ENCODE peak calls at places on chromosomes 2 and 18, in six cellular contexts. One of them, this sample, is unnamed.

GRCh38 chr2:38560092-38560491 is 42.6 kb downstream of the HNRNPLL start:
- DNase-seq in HCEC 1CT: no peak
- DNase-seq in stimulated activated CD8-positive, alpha-beta memory T cell treated with anti-CD3 and anti-CD28 coated beads, Interleukin-2, amount 100 ng/mL, for 48 hours: no peak
- DNase-seq in HS-5: no peak
- DNase-seq in HuH-7: no peak
- DNase-seq in activated naive CD8-positive, alpha-beta T cell treated with anti-CD3 and anti-CD28 coated beads, Interleukin-2, amount 50 U/mL, for 24 hours: no peak
- DNase-seq in this sample: no peak

GRCh38 chr18:34023471-34023870 is 201.2 kb downstream of the NOL4 start:
- DNase-seq in HCEC 1CT: no peak
- DNase-seq in stimulated activated CD8-positive, alpha-beta memory T cell treated with anti-CD3 and anti-CD28 coated beads, Interleukin-2, amount 100 ng/mL, for 48 hours: no peak
- DNase-seq in HS-5: peak
- DNase-seq in HuH-7: no peak
- DNase-seq in activated naive CD8-positive, alpha-beta T cell treated with anti-CD3 and anti-CD28 coated beads, Interleukin-2, amount 50 U/mL, for 24 hours: no peak
- DNase-seq in this sample: no peak

GRCh38 chr2:195331124-195331523 is 325.9 kb upstream of the SLC39A10 start:
- DNase-seq in HCEC 1CT: no peak
- DNase-seq in stimulated activated CD8-positive, alpha-beta memory T cell treated with anti-CD3 and anti-CD28 coated beads, Interleukin-2, amount 100 ng/mL, for 48 hours: no peak
- DNase-seq in HS-5: no peak
- DNase-seq in HuH-7: no peak
- DNase-seq in activated naive CD8-positive, alpha-beta T cell treated with anti-CD3 and anti-CD28 coated beads, Interleukin-2, amount 50 U/mL, for 24 hours: no peak
- DNase-seq in this sample: no peak

GRCh38 chr2:83069724-83070123 is 1389.4 kb downstream of the SUCLG1 start:
- DNase-seq in HCEC 1CT: peak
- DNase-seq in stimulated activated CD8-positive, alpha-beta memory T cell treated with anti-CD3 and anti-CD28 coated beads, Interleukin-2, amount 100 ng/mL, for 48 hours: no peak
- DNase-seq in HS-5: no peak
- DNase-seq in HuH-7: no peak
- DNase-seq in activated naive CD8-positive, alpha-beta T cell treated with anti-CD3 and anti-CD28 coated beads, Interleukin-2, amount 50 U/mL, for 24 hours: no peak
- DNase-seq in this sample: peak

GRCh38 chr2:101401906-101402305 is 14.6 kb upstream of the CREG2 start:
- DNase-seq in HCEC 1CT: no peak
- DNase-seq in stimulated activated CD8-positive, alpha-beta memory T cell treated with anti-CD3 and anti-CD28 coated beads, Interleukin-2, amount 100 ng/mL, for 48 hours: no peak
- DNase-seq in HS-5: no peak
- DNase-seq in HuH-7: peak
- DNase-seq in activated naive CD8-positive, alpha-beta T cell treated with anti-CD3 and anti-CD28 coated beads, Interleukin-2, amount 50 U/mL, for 24 hours: no peak
- DNase-seq in this sample: no peak

GRCh38 chr2:121147766-121148165 is 137.2 kb downstream of the TFCP2L1 start:
- DNase-seq in HCEC 1CT: no peak
- DNase-seq in stimulated activated CD8-positive, alpha-beta memory T cell treated with anti-CD3 and anti-CD28 coated beads, Interleukin-2, amount 100 ng/mL, for 48 hours: no peak
- DNase-seq in HS-5: no peak
- DNase-seq in HuH-7: no peak
- DNase-seq in activated naive CD8-positive, alpha-beta T cell treated with anti-CD3 and anti-CD28 coated beads, Interleukin-2, amount 50 U/mL, for 24 hours: no peak
- DNase-seq in this sample: no peak

GRCh38 chr2:27202829-27203228 is 9.0 kb upstream of the ATRAID start:
- DNase-seq in HCEC 1CT: no peak
- DNase-seq in stimulated activated CD8-positive, alpha-beta memory T cell treated with anti-CD3 and anti-CD28 coated beads, Interleukin-2, amount 100 ng/mL, for 48 hours: no peak
- DNase-seq in HS-5: no peak
- DNase-seq in HuH-7: no peak
- DNase-seq in activated naive CD8-positive, alpha-beta T cell treated with anti-CD3 and anti-CD28 coated beads, Interleukin-2, amount 50 U/mL, for 24 hours: no peak
- DNase-seq in this sample: no peak

GRCh38 chr18:27843783-27844415 is 333.0 kb downstream of the CDH2 start:
- DNase-seq in HCEC 1CT: peak
- DNase-seq in stimulated activated CD8-positive, alpha-beta memory T cell treated with anti-CD3 and anti-CD28 coated beads, Interleukin-2, amount 100 ng/mL, for 48 hours: no peak
- DNase-seq in HS-5: peak
- DNase-seq in HuH-7: no peak
- DNase-seq in activated naive CD8-positive, alpha-beta T cell treated with anti-CD3 and anti-CD28 coated beads, Interleukin-2, amount 50 U/mL, for 24 hours: no peak
- DNase-seq in this sample: no peak

GRCh38 chr2:237859082-237859433 is 365 bp upstream of the RAMP1 start:
- DNase-seq in HCEC 1CT: no peak
- DNase-seq in stimulated activated CD8-positive, alpha-beta memory T cell treated with anti-CD3 and anti-CD28 coated beads, Interleukin-2, amount 100 ng/mL, for 48 hours: no peak
- DNase-seq in HS-5: no peak
- DNase-seq in HuH-7: no peak
- DNase-seq in activated naive CD8-positive, alpha-beta T cell treated with anti-CD3 and anti-CD28 coated beads, Interleukin-2, amount 50 U/mL, for 24 hours: no peak
- DNase-seq in this sample: no peak

GRCh38 chr2:105398522-105399206 is at the start of gene FHL2:
- DNase-seq in HCEC 1CT: peak
- DNase-seq in stimulated activated CD8-positive, alpha-beta memory T cell treated with anti-CD3 and anti-CD28 coated beads, Interleukin-2, amount 100 ng/mL, for 48 hours: peak
- DNase-seq in HS-5: no peak
- DNase-seq in HuH-7: peak
- DNase-seq in activated naive CD8-positive, alpha-beta T cell treated with anti-CD3 and anti-CD28 coated beads, Interleukin-2, amount 50 U/mL, for 24 hours: peak
- DNase-seq in this sample: peak

GRCh38 chr2:16070648-16070971 is 130.3 kb downstream of the MYCN start:
- DNase-seq in HCEC 1CT: no peak
- DNase-seq in stimulated activated CD8-positive, alpha-beta memory T cell treated with anti-CD3 and anti-CD28 coated beads, Interleukin-2, amount 100 ng/mL, for 48 hours: no peak
- DNase-seq in HS-5: no peak
- DNase-seq in HuH-7: no peak
- DNase-seq in activated naive CD8-positive, alpha-beta T cell treated with anti-CD3 and anti-CD28 coated beads, Interleukin-2, amount 50 U/mL, for 24 hours: no peak
- DNase-seq in this sample: no peak

GRCh38 chr2:159497256-159497655 is 119.1 kb downstream of the BAZ2B start:
- DNase-seq in HCEC 1CT: peak
- DNase-seq in stimulated activated CD8-positive, alpha-beta memory T cell treated with anti-CD3 and anti-CD28 coated beads, Interleukin-2, amount 100 ng/mL, for 48 hours: no peak
- DNase-seq in HS-5: peak
- DNase-seq in HuH-7: peak
- DNase-seq in activated naive CD8-positive, alpha-beta T cell treated with anti-CD3 and anti-CD28 coated beads, Interleukin-2, amount 50 U/mL, for 24 hours: no peak
- DNase-seq in this sample: no peak

GRCh38 chr18:25133879-25134278 is 218.1 kb downstream of the ZNF521 start:
- DNase-seq in HCEC 1CT: no peak
- DNase-seq in stimulated activated CD8-positive, alpha-beta memory T cell treated with anti-CD3 and anti-CD28 coated beads, Interleukin-2, amount 100 ng/mL, for 48 hours: no peak
- DNase-seq in HS-5: no peak
- DNase-seq in HuH-7: no peak
- DNase-seq in activated naive CD8-positive, alpha-beta T cell treated with anti-CD3 and anti-CD28 coated beads, Interleukin-2, amount 50 U/mL, for 24 hours: no peak
- DNase-seq in this sample: no peak

GRCh38 chr2:173415663-173416469 is 61.2 kb downstream of the CDCA7 start:
- DNase-seq in HCEC 1CT: no peak
- DNase-seq in stimulated activated CD8-positive, alpha-beta memory T cell treated with anti-CD3 and anti-CD28 coated beads, Interleukin-2, amount 100 ng/mL, for 48 hours: no peak
- DNase-seq in HS-5: no peak
- DNase-seq in HuH-7: no peak
- DNase-seq in activated naive CD8-positive, alpha-beta T cell treated with anti-CD3 and anti-CD28 coated beads, Interleukin-2, amount 50 U/mL, for 24 hours: no peak
- DNase-seq in this sample: no peak

GRCh38 chr2:96912356-96913116 is 42.7 kb upstream of the SEMA4C start:
- DNase-seq in HCEC 1CT: no peak
- DNase-seq in stimulated activated CD8-positive, alpha-beta memory T cell treated with anti-CD3 and anti-CD28 coated beads, Interleukin-2, amount 100 ng/mL, for 48 hours: no peak
- DNase-seq in HS-5: no peak
- DNase-seq in HuH-7: no peak
- DNase-seq in activated naive CD8-positive, alpha-beta T cell treated with anti-CD3 and anti-CD28 coated beads, Interleukin-2, amount 50 U/mL, for 24 hours: no peak
- DNase-seq in this sample: no peak

GRCh38 chr2:20168048-20168726 is 56.7 kb downstream of the SDC1 start:
- DNase-seq in HCEC 1CT: no peak
- DNase-seq in stimulated activated CD8-positive, alpha-beta memory T cell treated with anti-CD3 and anti-CD28 coated beads, Interleukin-2, amount 100 ng/mL, for 48 hours: no peak
- DNase-seq in HS-5: no peak
- DNase-seq in HuH-7: no peak
- DNase-seq in activated naive CD8-positive, alpha-beta T cell treated with anti-CD3 and anti-CD28 coated beads, Interleukin-2, amount 50 U/mL, for 24 hours: no peak
- DNase-seq in this sample: no peak

GRCh38 chr2:55555977-55556376 is 36.5 kb downstream of the CFAP36 start:
- DNase-seq in HCEC 1CT: peak
- DNase-seq in stimulated activated CD8-positive, alpha-beta memory T cell treated with anti-CD3 and anti-CD28 coated beads, Interleukin-2, amount 100 ng/mL, for 48 hours: no peak
- DNase-seq in HS-5: no peak
- DNase-seq in HuH-7: peak
- DNase-seq in activated naive CD8-positive, alpha-beta T cell treated with anti-CD3 and anti-CD28 coated beads, Interleukin-2, amount 50 U/mL, for 24 hours: no peak
- DNase-seq in this sample: peak

GRCh38 chr2:237400199-237400598 is 13.8 kb downstream of the COL6A3 start:
- DNase-seq in HCEC 1CT: no peak
- DNase-seq in stimulated activated CD8-positive, alpha-beta memory T cell treated with anti-CD3 and anti-CD28 coated beads, Interleukin-2, amount 100 ng/mL, for 48 hours: no peak
- DNase-seq in HS-5: no peak
- DNase-seq in HuH-7: no peak
- DNase-seq in activated naive CD8-positive, alpha-beta T cell treated with anti-CD3 and anti-CD28 coated beads, Interleukin-2, amount 50 U/mL, for 24 hours: no peak
- DNase-seq in this sample: no peak

GRCh38 chr18:28175047-28175929 is 1.6 kb downstream of the CDH2 start:
- DNase-seq in HCEC 1CT: no peak
- DNase-seq in stimulated activated CD8-positive, alpha-beta memory T cell treated with anti-CD3 and anti-CD28 coated beads, Interleukin-2, amount 100 ng/mL, for 48 hours: no peak
- DNase-seq in HS-5: no peak
- DNase-seq in HuH-7: peak
- DNase-seq in activated naive CD8-positive, alpha-beta T cell treated with anti-CD3 and anti-CD28 coated beads, Interleukin-2, amount 50 U/mL, for 24 hours: no peak
- DNase-seq in this sample: peak

GRCh38 chr18:13267517-13267916 is 49.0 kb downstream of the LDLRAD4 start:
- DNase-seq in HCEC 1CT: no peak
- DNase-seq in stimulated activated CD8-positive, alpha-beta memory T cell treated with anti-CD3 and anti-CD28 coated beads, Interleukin-2, amount 100 ng/mL, for 48 hours: no peak
- DNase-seq in HS-5: no peak
- DNase-seq in HuH-7: no peak
- DNase-seq in activated naive CD8-positive, alpha-beta T cell treated with anti-CD3 and anti-CD28 coated beads, Interleukin-2, amount 50 U/mL, for 24 hours: no peak
- DNase-seq in this sample: no peak

GRCh38 chr2:124755386-124755785 is 730.3 kb downstream of the CNTNAP5 start:
- DNase-seq in HCEC 1CT: no peak
- DNase-seq in stimulated activated CD8-positive, alpha-beta memory T cell treated with anti-CD3 and anti-CD28 coated beads, Interleukin-2, amount 100 ng/mL, for 48 hours: no peak
- DNase-seq in HS-5: no peak
- DNase-seq in HuH-7: no peak
- DNase-seq in activated naive CD8-positive, alpha-beta T cell treated with anti-CD3 and anti-CD28 coated beads, Interleukin-2, amount 50 U/mL, for 24 hours: no peak
- DNase-seq in this sample: peak

GRCh38 chr2:148876190-148876588 is 1.2 kb downstream of the KIF5C start:
- DNase-seq in HCEC 1CT: no peak
- DNase-seq in stimulated activated CD8-positive, alpha-beta memory T cell treated with anti-CD3 and anti-CD28 coated beads, Interleukin-2, amount 100 ng/mL, for 48 hours: no peak
- DNase-seq in HS-5: no peak
- DNase-seq in HuH-7: peak
- DNase-seq in activated naive CD8-positive, alpha-beta T cell treated with anti-CD3 and anti-CD28 coated beads, Interleukin-2, amount 50 U/mL, for 24 hours: peak
- DNase-seq in this sample: peak

GRCh38 chr2:37892436-37893114 is 32.5 kb upstream of the RMDN2 start:
- DNase-seq in HCEC 1CT: no peak
- DNase-seq in stimulated activated CD8-positive, alpha-beta memory T cell treated with anti-CD3 and anti-CD28 coated beads, Interleukin-2, amount 100 ng/mL, for 48 hours: no peak
- DNase-seq in HS-5: no peak
- DNase-seq in HuH-7: no peak
- DNase-seq in activated naive CD8-positive, alpha-beta T cell treated with anti-CD3 and anti-CD28 coated beads, Interleukin-2, amount 50 U/mL, for 24 hours: no peak
- DNase-seq in this sample: no peak

GRCh38 chr2:240963376-240964220 is 34.8 kb upstream of the SNED1 start:
- DNase-seq in HCEC 1CT: no peak
- DNase-seq in stimulated activated CD8-positive, alpha-beta memory T cell treated with anti-CD3 and anti-CD28 coated beads, Interleukin-2, amount 100 ng/mL, for 48 hours: no peak
- DNase-seq in HS-5: no peak
- DNase-seq in HuH-7: no peak
- DNase-seq in activated naive CD8-positive, alpha-beta T cell treated with anti-CD3 and anti-CD28 coated beads, Interleukin-2, amount 50 U/mL, for 24 hours: no peak
- DNase-seq in this sample: no peak

GRCh38 chr2:206920310-206920709 is 19.0 kb upstream of the CPO start:
- DNase-seq in HCEC 1CT: no peak
- DNase-seq in stimulated activated CD8-positive, alpha-beta memory T cell treated with anti-CD3 and anti-CD28 coated beads, Interleukin-2, amount 100 ng/mL, for 48 hours: no peak
- DNase-seq in HS-5: no peak
- DNase-seq in HuH-7: no peak
- DNase-seq in activated naive CD8-positive, alpha-beta T cell treated with anti-CD3 and anti-CD28 coated beads, Interleukin-2, amount 50 U/mL, for 24 hours: no peak
- DNase-seq in this sample: peak

GRCh38 chr2:168773719-168774521 is 28.5 kb upstream of the NOSTRIN start:
- DNase-seq in HCEC 1CT: peak
- DNase-seq in stimulated activated CD8-positive, alpha-beta memory T cell treated with anti-CD3 and anti-CD28 coated beads, Interleukin-2, amount 100 ng/mL, for 48 hours: peak
- DNase-seq in HS-5: peak
- DNase-seq in HuH-7: peak
- DNase-seq in activated naive CD8-positive, alpha-beta T cell treated with anti-CD3 and anti-CD28 coated beads, Interleukin-2, amount 50 U/mL, for 24 hours: peak
- DNase-seq in this sample: peak

This sample was measured in cardiac muscle cell.